ENCODE peak calls at places on chromosomes 3 and 15, in five cellular contexts. I is GM12878, V is K562, Q is HepG2, T is H1. X is an unnamed sample.

GRCh38 chr15:25180606-25181289 is 226.0 kb downstream of the SNRPN start:
- DNase-seq in I (no peak), V (no peak), Q (no peak), T (no peak), X (no peak)

GRCh38 chr3:193928354-193929209 is 207.4 kb upstream of the HES1 start:
- DNase-seq in I (no peak), V (peak), Q (no peak), T (no peak), X (no peak)

GRCh38 chr3:46565607-46566039 is 479 bp downstream of the LRRC2 start:
- DNase-seq in I (no peak), V (no peak), Q (peak), T (peak), X (no peak)

GRCh38 chr3:151009981-151010380 is 37.5 kb upstream of the CLRN1 start:
- DNase-seq in I (no peak), V (no peak), Q (no peak), T (no peak), X (no peak)

GRCh38 chr15:45117327-45118130 is 3.4 kb downstream of the DUOXA2 start:
- DNase-seq in I (no peak), V (no peak), Q (no peak), T (no peak), X (no peak)

GRCh38 chr3:171320721-171321120 is 139.5 kb downstream of the TNIK start:
- DNase-seq in I (no peak), V (no peak), Q (no peak), T (no peak), X (no peak)

GRCh38 chr3:66453525-66454463 is 47.0 kb downstream of the LRIG1 start:
- DNase-seq in I (no peak), V (no peak), Q (no peak), T (no peak), X (no peak)

GRCh38 chr3:53166781-53167291 is 5.8 kb downstream of the PRKCD start:
- DNase-seq in I (no peak), V (no peak), Q (no peak), T (no peak), X (no peak)

GRCh38 chr15:39969871-39970270 is 36.0 kb downstream of the EIF2AK4 start:
- DNase-seq in I (no peak), V (no peak), Q (no peak), T (no peak), X (peak)

GRCh38 chr3:85801955-85802354 is 843.2 kb downstream of the CADM2 start:
- DNase-seq in I (no peak), V (peak), Q (peak), T (no peak), X (no peak)

GRCh38 chr3:179768080-179768479 is 115.2 kb downstream of the USP13 start:
- DNase-seq in I (no peak), V (peak), Q (no peak), T (peak), X (no peak)

GRCh38 chr3:136142592-136142991 is 53.5 kb downstream of the MSL2 start:
- DNase-seq in I (no peak), V (no peak), Q (peak), T (no peak), X (peak)

GRCh38 chr3:190504354-190505125 is 9.3 kb upstream of the IL1RAP start:
- DNase-seq in I (no peak), V (no peak), Q (peak), T (no peak), X (no peak)

GRCh38 chr3:107752202-107752990 is 229.6 kb downstream of the BBX start:
- DNase-seq in I (no peak), V (no peak), Q (peak), T (no peak), X (peak)

GRCh38 chr3:131922356-131922755 is 112.5 kb downstream of the CPNE4 start:
- DNase-seq in I (no peak), V (no peak), Q (no peak), T (no peak), X (no peak)

GRCh38 chr3:9769426-9770275 is at the start of gene CAMK1:
- DNase-seq in I (no peak), V (peak), Q (peak), T (peak), X (no peak)

GRCh38 chr3:14425574-14426304 is 23.3 kb downstream of the SLC6A6 start:
- DNase-seq in I (no peak), V (no peak), Q (no peak), T (no peak), X (no peak)

GRCh38 chr15:42141246-42141645 is 15.2 kb downstream of the PLA2G4F start:
- DNase-seq in I (no peak), V (no peak), Q (no peak), T (no peak), X (no peak)

GRCh38 chr3:69659180-69659915 is 79.9 kb upstream of the MITF start:
- DNase-seq in I (no peak), V (no peak), Q (no peak), T (no peak), X (no peak)

GRCh38 chr3:139758654-139759291 is 81.0 kb upstream of the NMNAT3 start:
- DNase-seq in I (no peak), V (no peak), Q (no peak), T (no peak), X (no peak)

GRCh38 chr3:171321241-171321640 is 139.0 kb downstream of the TNIK start:
- DNase-seq in I (no peak), V (no peak), Q (no peak), T (no peak), X (no peak)

GRCh38 chr3:118882353-118882947 is 152.2 kb downstream of the IGSF11 start:
- DNase-seq in I (no peak), V (peak), Q (peak), T (peak), X (peak)

DNA sequence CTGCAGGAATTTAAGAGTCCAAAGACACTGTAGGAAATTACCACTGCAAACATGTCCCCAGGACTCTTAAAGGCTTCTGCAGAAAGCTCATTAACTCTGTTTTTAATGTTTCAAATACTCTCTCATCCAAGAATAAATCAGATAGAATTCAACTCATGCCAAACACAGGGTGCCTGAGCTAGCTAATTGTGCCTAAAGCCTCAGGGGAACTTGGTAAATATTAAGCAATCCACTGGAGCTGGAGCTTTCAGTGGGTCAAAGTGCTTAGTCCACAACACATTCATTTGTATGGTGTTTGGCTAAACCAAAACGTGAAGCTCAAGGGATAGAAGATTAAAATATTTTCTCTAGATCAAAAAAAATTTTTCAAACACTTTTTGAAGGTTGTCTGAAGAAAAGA is 131.4 kb downstream of the THRB start:
- DNase-seq in I (no peak), V (no peak), Q (peak), T (no peak), X (no peak)
- TF ChIP-seq ZNF274 in I (no peak), V (no peak), Q (no peak), T (no peak), X (no peak)

DNA sequence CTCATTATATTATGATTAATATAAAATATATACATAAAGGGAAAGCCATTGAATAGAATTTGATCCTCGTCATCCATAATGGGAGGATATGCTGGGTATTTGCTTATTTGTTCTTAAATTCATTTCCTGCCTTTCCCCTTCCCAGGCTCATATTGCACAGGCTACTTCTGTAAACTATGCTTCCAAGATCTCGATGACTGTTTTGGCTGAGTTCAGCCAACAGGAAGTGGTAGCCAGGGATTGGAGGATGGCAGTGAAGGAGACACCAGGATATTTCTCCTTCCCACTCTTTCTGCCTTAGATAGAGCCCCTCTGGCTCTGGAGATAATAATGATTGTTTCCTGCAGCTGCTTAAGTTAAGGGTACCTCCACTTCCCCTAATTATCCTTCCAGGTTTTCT is 44.3 kb upstream of the DYNC1LI1 start:
- DNase-seq in I (no peak), V (no peak), Q (no peak), T (no peak), X (no peak)
- TF ChIP-seq YY1 in I (no peak), V (no peak), Q (no peak), T (no peak), X (no peak)

DNA sequence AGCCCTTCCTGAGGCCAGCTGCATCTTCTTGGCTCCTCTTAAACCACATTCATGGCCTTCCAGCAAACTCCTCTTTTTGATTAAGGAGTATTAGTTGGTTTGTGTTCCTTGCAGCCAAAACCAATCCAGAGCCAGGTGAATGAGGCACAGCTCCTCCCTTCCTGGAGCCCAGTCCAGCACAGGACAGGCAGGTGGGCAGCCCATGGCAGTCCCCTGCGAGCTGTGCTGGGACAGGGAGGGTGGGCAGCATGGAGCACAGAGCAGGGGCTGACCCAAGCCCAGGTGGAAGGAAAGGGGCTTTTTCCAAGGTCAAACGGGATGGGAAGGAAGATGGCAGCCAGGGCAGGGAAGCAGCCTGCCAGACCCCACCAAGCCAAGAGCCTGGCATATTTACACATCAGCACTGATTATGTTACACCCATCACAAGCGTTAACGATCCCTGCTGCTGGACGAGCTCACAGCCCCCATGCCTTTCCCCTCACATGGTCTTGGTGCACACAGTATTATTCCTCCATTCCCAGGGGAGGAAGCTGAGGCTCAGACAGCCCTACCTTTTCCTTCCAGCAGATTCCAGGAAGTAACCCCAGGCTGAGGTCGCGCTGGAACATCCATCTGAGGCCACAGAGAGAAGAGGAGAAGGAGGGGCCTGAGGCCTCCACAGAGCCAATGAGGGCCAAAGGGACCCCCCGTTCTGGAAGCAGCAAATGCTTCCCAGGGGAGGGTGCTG is 175.7 kb downstream of the SMAD6 start:
- DNase-seq in I (no peak), V (no peak), Q (no peak), T (peak), X (no peak)
- H2AFZ ChIP-seq in I (no peak), V (no peak), Q (no peak), T (peak), X (no peak)

GRCh38 chr3:177979684-177980083 is 556.6 kb upstream of the KCNMB2 start:
- DNase-seq in I (no peak), V (no peak), Q (no peak), T (no peak), X (no peak)
- TF ChIP-seq ZNF274 in I (no peak), V (no peak), Q (no peak), T (no peak), X (no peak)

X was measured in HCT116.